ENCODE peak calls at places on chromosomes 11 and 22, in five cellular contexts. One of them, this sample, is unnamed.

GRCh38 chr11:9639099-9639498 is 24.8 kb upstream of the SWAP70 start:
- DNase-seq in BE2C: no peak
- DNase-seq in fibroblast of the aortic adventitia: peak
- DNase-seq in sigmoid colon: no peak
- DNase-seq in left cardiac atrium: peak
- DNase-seq in this sample: peak

GRCh38 chr22:43477966-43478365 is 66.2 kb downstream of the MPPED1 start:
- DNase-seq in fibroblast of the aortic adventitia: no peak
- DNase-seq in left cardiac atrium: no peak
- DNase-seq in BE2C: no peak
- DNase-seq in sigmoid colon: no peak
- DNase-seq in this sample: no peak

GRCh38 chr11:113862430-113862829 is 12.9 kb downstream of the USP28 start:
- DNase-seq in left cardiac atrium: no peak
- DNase-seq in sigmoid colon: no peak
- DNase-seq in fibroblast of the aortic adventitia: peak
- DNase-seq in BE2C: no peak
- DNase-seq in this sample: no peak

GRCh38 chr11:12864316-12865156 is 144.6 kb upstream of the RASSF10 start:
- DNase-seq in sigmoid colon: no peak
- DNase-seq in fibroblast of the aortic adventitia: no peak
- DNase-seq in left cardiac atrium: no peak
- DNase-seq in BE2C: no peak
- DNase-seq in this sample: no peak

GRCh38 chr11:13384837-13385417 is 78.1 kb downstream of the BTBD10 start:
- DNase-seq in sigmoid colon: no peak
- DNase-seq in left cardiac atrium: no peak
- DNase-seq in BE2C: peak
- DNase-seq in fibroblast of the aortic adventitia: peak
- DNase-seq in this sample: no peak

GRCh38 chr11:119741369-119742262 is 12.6 kb upstream of the NECTIN1 start:
- DNase-seq in sigmoid colon: no peak
- DNase-seq in BE2C: no peak
- DNase-seq in left cardiac atrium: peak
- DNase-seq in fibroblast of the aortic adventitia: no peak
- DNase-seq in this sample: peak

GRCh38 chr11:128210148-128210940 is 377.0 kb downstream of the ETS1 start:
- DNase-seq in BE2C: no peak
- DNase-seq in fibroblast of the aortic adventitia: peak
- DNase-seq in sigmoid colon: no peak
- DNase-seq in left cardiac atrium: no peak
- DNase-seq in this sample: no peak

GRCh38 chr11:25633230-25633629 is 698.7 kb upstream of the ANO3 start:
- DNase-seq in left cardiac atrium: no peak
- DNase-seq in BE2C: no peak
- DNase-seq in sigmoid colon: no peak
- DNase-seq in fibroblast of the aortic adventitia: no peak
- DNase-seq in this sample: no peak

GRCh38 chr11:35723493-35724284 is 61.1 kb downstream of the TRIM44 start:
- DNase-seq in fibroblast of the aortic adventitia: no peak
- DNase-seq in sigmoid colon: no peak
- DNase-seq in BE2C: no peak
- DNase-seq in left cardiac atrium: no peak
- DNase-seq in this sample: no peak

GRCh38 chr22:27720860-27721259 is 80.7 kb downstream of the MN1 start:
- DNase-seq in sigmoid colon: no peak
- DNase-seq in BE2C: peak
- DNase-seq in fibroblast of the aortic adventitia: no peak
- DNase-seq in left cardiac atrium: no peak
- DNase-seq in this sample: no peak

GRCh38 chr11:20066783-20067156 is 93.5 kb downstream of the DBX1 start:
- DNase-seq in BE2C: no peak
- DNase-seq in sigmoid colon: no peak
- DNase-seq in left cardiac atrium: no peak
- DNase-seq in fibroblast of the aortic adventitia: no peak
- DNase-seq in this sample: no peak

GRCh38 chr11:129595043-129595962 is 219.7 kb downstream of the BARX2 start:
- DNase-seq in BE2C: no peak
- DNase-seq in sigmoid colon: no peak
- DNase-seq in left cardiac atrium: no peak
- DNase-seq in fibroblast of the aortic adventitia: no peak
- DNase-seq in this sample: no peak

GRCh38 chr11:125070699-125071254 is 7.7 kb downstream of the SLC37A2 start:
- DNase-seq in fibroblast of the aortic adventitia: peak
- DNase-seq in sigmoid colon: peak
- DNase-seq in BE2C: no peak
- DNase-seq in left cardiac atrium: peak
- DNase-seq in this sample: peak

GRCh38 chr11:45100338-45100737 is 46.1 kb upstream of the PRDM11 start:
- DNase-seq in fibroblast of the aortic adventitia: peak
- DNase-seq in sigmoid colon: no peak
- DNase-seq in BE2C: peak
- DNase-seq in left cardiac atrium: no peak
- DNase-seq in this sample: no peak

GRCh38 chr11:61345954-61346814 is 13.2 kb downstream of the TKFC start:
- DNase-seq in left cardiac atrium: no peak
- DNase-seq in BE2C: no peak
- DNase-seq in sigmoid colon: no peak
- DNase-seq in fibroblast of the aortic adventitia: no peak
- DNase-seq in this sample: no peak

GRCh38 chr11:126391286-126391954 is 35.9 kb downstream of the ST3GAL4 start:
- DNase-seq in BE2C: no peak
- DNase-seq in fibroblast of the aortic adventitia: no peak
- DNase-seq in sigmoid colon: no peak
- DNase-seq in left cardiac atrium: no peak
- DNase-seq in this sample: peak

GRCh38 chr11:116696381-116696941 is 76.3 kb downstream of the BUD13 start:
- DNase-seq in left cardiac atrium: no peak
- DNase-seq in sigmoid colon: peak
- DNase-seq in fibroblast of the aortic adventitia: no peak
- DNase-seq in BE2C: no peak
- DNase-seq in this sample: no peak

GRCh38 chr11:84902445-84902844 is 724.7 kb downstream of the DLG2 start:
- DNase-seq in fibroblast of the aortic adventitia: no peak
- DNase-seq in left cardiac atrium: peak
- DNase-seq in BE2C: no peak
- DNase-seq in sigmoid colon: no peak
- DNase-seq in this sample: no peak

GRCh38 chr11:105298174-105298573 is 158.6 kb upstream of the CARD18 start:
- DNase-seq in sigmoid colon: no peak
- DNase-seq in fibroblast of the aortic adventitia: no peak
- DNase-seq in BE2C: no peak
- DNase-seq in left cardiac atrium: no peak
- DNase-seq in this sample: no peak

GRCh38 chr11:78384231-78384630 is 33.4 kb downstream of the GAB2 start:
- DNase-seq in BE2C: no peak
- DNase-seq in left cardiac atrium: no peak
- DNase-seq in sigmoid colon: no peak
- DNase-seq in fibroblast of the aortic adventitia: no peak
- DNase-seq in this sample: no peak

GRCh38 chr22:36417281-36417686 is 29.5 kb upstream of the MYH9 start:
- DNase-seq in sigmoid colon: no peak
- DNase-seq in fibroblast of the aortic adventitia: no peak
- DNase-seq in left cardiac atrium: no peak
- DNase-seq in BE2C: no peak
- DNase-seq in this sample: no peak

GRCh38 chr11:89235976-89236375 is 58.3 kb downstream of the TYR start:
- DNase-seq in fibroblast of the aortic adventitia: no peak
- DNase-seq in BE2C: no peak
- DNase-seq in left cardiac atrium: no peak
- DNase-seq in sigmoid colon: no peak
- DNase-seq in this sample: no peak

GRCh38 chr22:30650508-30651116 is 15.0 kb downstream of the SLC35E4 start:
- DNase-seq in left cardiac atrium: peak
- DNase-seq in BE2C: no peak
- DNase-seq in sigmoid colon: no peak
- DNase-seq in fibroblast of the aortic adventitia: no peak
- DNase-seq in this sample: no peak

GRCh38 chr11:11750479-11750878 is 91.3 kb upstream of the USP47 start:
- DNase-seq in BE2C: no peak
- DNase-seq in fibroblast of the aortic adventitia: no peak
- DNase-seq in sigmoid colon: no peak
- DNase-seq in left cardiac atrium: no peak
- DNase-seq in this sample: no peak

GRCh38 chr22:50269573-50270301 is 443 bp downstream of the MAPK11 start:
- DNase-seq in BE2C: peak
- DNase-seq in sigmoid colon: no peak
- DNase-seq in left cardiac atrium: peak
- DNase-seq in fibroblast of the aortic adventitia: peak
- DNase-seq in this sample: peak

GRCh38 chr11:23078289-23078971 is 218.2 kb upstream of the CCDC179 start:
- DNase-seq in left cardiac atrium: no peak
- DNase-seq in BE2C: no peak
- DNase-seq in sigmoid colon: no peak
- DNase-seq in fibroblast of the aortic adventitia: peak
- DNase-seq in this sample: no peak

GRCh38 chr11:83070878-83071640 is 638 bp downstream of the RAB30 start:
- DNase-seq in left cardiac atrium: peak
- DNase-seq in sigmoid colon: peak
- DNase-seq in BE2C: peak
- DNase-seq in fibroblast of the aortic adventitia: peak
- DNase-seq in this sample: peak

GRCh38 chr22:46854125-46854870 is 91.8 kb downstream of the TBC1D22A start:
- DNase-seq in left cardiac atrium: peak
- DNase-seq in fibroblast of the aortic adventitia: no peak
- DNase-seq in sigmoid colon: peak
- DNase-seq in BE2C: no peak
- DNase-seq in this sample: peak

This sample was measured in Right ventricle myocardium superior.